ENCODE peak calls at places on chromosomes 7 and 10, in seven cellular contexts. One of them, this sample, is unnamed.

GRCh38 chr10:110273474-110273873 is 31.2 kb downstream of the SMNDC1 start:
- DNase-seq in mesenchymal stem cell: peak
- DNase-seq in mesendoderm: no peak
- DNase-seq in neuronal stem cell: no peak
- DNase-seq in H1: no peak
- DNase-seq in H9: no peak
- DNase-seq in IMR-90: peak
- DNase-seq in this sample: peak

GRCh38 chr10:102632394-102633062 is 11.8 kb upstream of the TRIM8 start:
- DNase-seq in mesenchymal stem cell: peak
- DNase-seq in neuronal stem cell: no peak
- DNase-seq in H1: no peak
- DNase-seq in H9: no peak
- DNase-seq in mesendoderm: no peak
- DNase-seq in IMR-90: peak
- DNase-seq in this sample: no peak

GRCh38 chr7:158362912-158363905 is 224.4 kb downstream of the PTPRN2 start:
- DNase-seq in H9: peak
- DNase-seq in IMR-90: no peak
- DNase-seq in mesenchymal stem cell: no peak
- DNase-seq in neuronal stem cell: peak
- DNase-seq in H1: peak
- DNase-seq in mesendoderm: peak
- DNase-seq in this sample: no peak

GRCh38 chr7:17939670-17940301 is 508 bp downstream of the SNX13 start:
- DNase-seq in H1: peak
- DNase-seq in mesenchymal stem cell: peak
- DNase-seq in neuronal stem cell: peak
- DNase-seq in mesendoderm: no peak
- DNase-seq in IMR-90: peak
- DNase-seq in H9: peak
- DNase-seq in this sample: peak

GRCh38 chr10:58389024-58389423 is 3.8 kb downstream of the TFAM start:
- DNase-seq in H9: no peak
- DNase-seq in IMR-90: no peak
- DNase-seq in H1: no peak
- DNase-seq in mesenchymal stem cell: no peak
- DNase-seq in mesendoderm: no peak
- DNase-seq in neuronal stem cell: no peak
- DNase-seq in this sample: no peak

GRCh38 chr7:96838481-96838880 is 128.8 kb upstream of the SEM1 start:
- DNase-seq in mesenchymal stem cell: no peak
- DNase-seq in H9: no peak
- DNase-seq in mesendoderm: no peak
- DNase-seq in neuronal stem cell: no peak
- DNase-seq in H1: no peak
- DNase-seq in IMR-90: no peak
- DNase-seq in this sample: no peak

GRCh38 chr10:28763471-28763870 is 86.2 kb downstream of the BAMBI start:
- DNase-seq in mesendoderm: no peak
- DNase-seq in H1: no peak
- DNase-seq in H9: no peak
- DNase-seq in neuronal stem cell: peak
- DNase-seq in mesenchymal stem cell: no peak
- DNase-seq in IMR-90: no peak
- DNase-seq in this sample: no peak

GRCh38 chr7:22275574-22276150 is 81.3 kb downstream of the RAPGEF5 start:
- DNase-seq in mesendoderm: no peak
- DNase-seq in H9: no peak
- DNase-seq in neuronal stem cell: no peak
- DNase-seq in mesenchymal stem cell: no peak
- DNase-seq in H1: no peak
- DNase-seq in IMR-90: no peak
- DNase-seq in this sample: no peak

GRCh38 chr10:11793762-11794479 is 29.2 kb upstream of the PROSER2 start:
- DNase-seq in mesendoderm: peak
- DNase-seq in H1: no peak
- DNase-seq in mesenchymal stem cell: peak
- DNase-seq in H9: no peak
- DNase-seq in IMR-90: peak
- DNase-seq in neuronal stem cell: no peak
- DNase-seq in this sample: peak

GRCh38 chr10:84286695-84287094 is 41.7 kb upstream of the CCSER2 start:
- DNase-seq in neuronal stem cell: no peak
- DNase-seq in H9: no peak
- DNase-seq in mesendoderm: no peak
- DNase-seq in mesenchymal stem cell: no peak
- DNase-seq in IMR-90: no peak
- DNase-seq in H1: no peak
- DNase-seq in this sample: no peak

GRCh38 chr7:155263522-155264197 is 34.0 kb upstream of the INSIG1 start:
- DNase-seq in IMR-90: no peak
- DNase-seq in neuronal stem cell: no peak
- DNase-seq in H1: peak
- DNase-seq in mesenchymal stem cell: no peak
- DNase-seq in H9: no peak
- DNase-seq in mesendoderm: no peak
- DNase-seq in this sample: no peak

GRCh38 chr7:66869660-66870450 is 51.2 kb upstream of the TMEM248 start:
- DNase-seq in H1: no peak
- DNase-seq in IMR-90: no peak
- DNase-seq in H9: no peak
- DNase-seq in neuronal stem cell: no peak
- DNase-seq in mesendoderm: no peak
- DNase-seq in mesenchymal stem cell: no peak
- DNase-seq in this sample: no peak

GRCh38 chr10:96509017-96509641 is 4.6 kb downstream of the TLL2 start:
- DNase-seq in H9: peak
- DNase-seq in neuronal stem cell: no peak
- DNase-seq in H1: no peak
- DNase-seq in mesendoderm: peak
- DNase-seq in mesenchymal stem cell: peak
- DNase-seq in IMR-90: peak
- DNase-seq in this sample: no peak

DNA sequence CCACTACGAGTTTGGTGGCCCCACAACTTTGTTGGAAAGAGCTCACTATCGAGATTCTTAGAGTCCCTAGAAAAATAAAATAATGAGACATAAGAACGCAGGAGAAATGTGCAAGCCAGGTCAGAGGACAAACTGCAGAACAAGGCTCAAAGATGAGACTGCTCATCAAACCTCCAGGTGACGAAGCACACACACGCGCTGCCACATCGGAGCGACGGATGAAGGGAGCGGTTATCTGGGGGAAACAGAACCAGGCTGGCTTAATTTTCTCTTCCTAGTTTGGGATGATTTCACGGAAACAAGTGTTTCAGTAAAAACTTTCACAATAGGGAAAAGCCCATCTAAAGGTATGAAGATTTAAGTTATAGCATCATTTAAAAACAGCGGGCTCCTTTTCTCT is 231.3 kb downstream of the SFMBT2 start:
- DNase-seq in H9: no peak
- DNase-seq in H1: no peak
- DNase-seq in IMR-90: no peak
- DNase-seq in mesendoderm: no peak
- DNase-seq in mesenchymal stem cell: no peak
- DNase-seq in neuronal stem cell: no peak
- DNase-seq in this sample: no peak
- H3K4ac ChIP-seq in H9: no peak
- H3K4ac ChIP-seq in H1: no peak
- H3K4ac ChIP-seq in IMR-90: no peak
- H3K4ac ChIP-seq in mesendoderm: no peak
- H3K4ac ChIP-seq in mesenchymal stem cell: no peak
- H3K4ac ChIP-seq in neuronal stem cell: no peak
- H3K4ac ChIP-seq in this sample: no peak

GRCh38 chr10:26588611-26589010 is 108.9 kb upstream of the PDSS1 start:
- DNase-seq in H1: no peak
- DNase-seq in IMR-90: no peak
- DNase-seq in mesendoderm: no peak
- DNase-seq in H9: no peak
- DNase-seq in mesenchymal stem cell: no peak
- DNase-seq in neuronal stem cell: no peak
- DNase-seq in this sample: no peak
- H3K4ac ChIP-seq in H1: no peak
- H3K4ac ChIP-seq in IMR-90: no peak
- H3K4ac ChIP-seq in mesendoderm: no peak
- H3K4ac ChIP-seq in H9: no peak
- H3K4ac ChIP-seq in mesenchymal stem cell: no peak
- H3K4ac ChIP-seq in neuronal stem cell: no peak
- H3K4ac ChIP-seq in this sample: no peak

GRCh38 chr7:84524714-84525694 is 330.4 kb upstream of the SEMA3A start:
- DNase-seq in mesenchymal stem cell: peak
- DNase-seq in neuronal stem cell: no peak
- DNase-seq in H9: no peak
- DNase-seq in mesendoderm: no peak
- DNase-seq in H1: no peak
- DNase-seq in IMR-90: peak
- DNase-seq in this sample: no peak
- H3K4ac ChIP-seq in mesenchymal stem cell: no peak
- H3K4ac ChIP-seq in neuronal stem cell: no peak
- H3K4ac ChIP-seq in H9: no peak
- H3K4ac ChIP-seq in mesendoderm: no peak
- H3K4ac ChIP-seq in H1: no peak
- H3K4ac ChIP-seq in IMR-90: peak
- H3K4ac ChIP-seq in this sample: no peak

GRCh38 chr7:139698879-139699278 is 78.9 kb downstream of the HIPK2 start:
- DNase-seq in H1: no peak
- DNase-seq in neuronal stem cell: no peak
- DNase-seq in mesenchymal stem cell: no peak
- DNase-seq in mesendoderm: no peak
- DNase-seq in H9: no peak
- DNase-seq in IMR-90: no peak
- DNase-seq in this sample: no peak

GRCh38 chr7:139698278-139698677 is 79.5 kb downstream of the HIPK2 start:
- DNase-seq in mesendoderm: no peak
- DNase-seq in mesenchymal stem cell: no peak
- DNase-seq in IMR-90: no peak
- DNase-seq in H9: no peak
- DNase-seq in H1: no peak
- DNase-seq in neuronal stem cell: no peak
- DNase-seq in this sample: no peak

GRCh38 chr7:139701908-139702307 is 75.9 kb downstream of the HIPK2 start:
- DNase-seq in neuronal stem cell: no peak
- DNase-seq in H1: no peak
- DNase-seq in IMR-90: no peak
- DNase-seq in mesendoderm: no peak
- DNase-seq in H9: no peak
- DNase-seq in mesenchymal stem cell: no peak
- DNase-seq in this sample: no peak

GRCh38 chr7:139700505-139701235 is 77.1 kb downstream of the HIPK2 start:
- DNase-seq in mesenchymal stem cell: no peak
- DNase-seq in mesendoderm: no peak
- DNase-seq in neuronal stem cell: no peak
- DNase-seq in H1: no peak
- DNase-seq in H9: no peak
- DNase-seq in IMR-90: no peak
- DNase-seq in this sample: no peak

GRCh38 chr7:139699640-139700504 is 77.9 kb downstream of the HIPK2 start:
- DNase-seq in IMR-90: no peak
- DNase-seq in neuronal stem cell: no peak
- DNase-seq in H1: no peak
- DNase-seq in mesenchymal stem cell: no peak
- DNase-seq in mesendoderm: peak
- DNase-seq in H9: peak
- DNase-seq in this sample: no peak
- H3K4ac ChIP-seq in IMR-90: no peak
- H3K4ac ChIP-seq in neuronal stem cell: no peak
- H3K4ac ChIP-seq in H1: no peak
- H3K4ac ChIP-seq in mesenchymal stem cell: no peak
- H3K4ac ChIP-seq in mesendoderm: no peak
- H3K4ac ChIP-seq in H9: no peak
- H3K4ac ChIP-seq in this sample: no peak

GRCh38 chr10:92800122-92800521 is 48.2 kb upstream of the EXOC6 start:
- DNase-seq in H1: no peak
- DNase-seq in neuronal stem cell: no peak
- DNase-seq in H9: no peak
- DNase-seq in mesenchymal stem cell: no peak
- DNase-seq in IMR-90: no peak
- DNase-seq in mesendoderm: no peak
- DNase-seq in this sample: no peak
- H3K4ac ChIP-seq in H1: no peak
- H3K4ac ChIP-seq in neuronal stem cell: no peak
- H3K4ac ChIP-seq in H9: no peak
- H3K4ac ChIP-seq in mesenchymal stem cell: no peak
- H3K4ac ChIP-seq in IMR-90: no peak
- H3K4ac ChIP-seq in mesendoderm: no peak
- H3K4ac ChIP-seq in this sample: no peak

DNA sequence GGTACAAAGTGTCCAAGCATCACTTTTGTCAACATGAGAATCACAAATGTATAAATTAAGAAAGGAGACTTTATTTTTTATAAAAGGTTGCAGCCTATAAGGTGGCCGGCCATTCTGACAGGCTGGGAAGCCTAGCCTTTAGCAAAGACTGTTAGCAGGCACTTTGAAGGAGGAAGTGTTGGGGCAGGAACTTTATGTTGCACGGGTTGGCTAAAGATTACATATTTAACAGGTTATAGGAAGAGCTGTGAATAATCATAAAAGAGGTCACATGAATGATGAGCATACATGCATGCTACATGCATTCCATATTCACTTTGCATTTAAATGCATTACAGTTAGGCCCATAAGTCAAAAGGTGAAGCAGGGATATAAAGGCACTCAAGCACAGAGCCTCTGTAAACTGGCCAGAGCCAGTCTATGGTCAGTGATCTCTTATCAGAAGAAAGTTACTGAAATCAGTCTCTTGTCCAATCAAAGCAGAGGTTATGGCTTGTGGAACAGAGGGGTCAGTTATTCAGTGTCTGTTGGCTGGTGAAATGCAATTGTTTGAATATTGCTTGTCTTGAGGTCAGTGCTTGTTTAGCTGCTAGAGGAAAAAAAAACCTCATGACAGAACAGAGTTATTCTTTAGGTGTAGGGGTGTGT is 7.3 kb upstream of the ANKRD7 start:
- DNase-seq in H1: no peak
- DNase-seq in mesendoderm: no peak
- DNase-seq in H9: no peak
- DNase-seq in neuronal stem cell: no peak
- DNase-seq in mesenchymal stem cell: no peak
- DNase-seq in IMR-90: no peak
- DNase-seq in this sample: no peak
- H3K4ac ChIP-seq in H1: no peak
- H3K4ac ChIP-seq in mesendoderm: no peak
- H3K4ac ChIP-seq in H9: no peak
- H3K4ac ChIP-seq in neuronal stem cell: no peak
- H3K4ac ChIP-seq in mesenchymal stem cell: no peak
- H3K4ac ChIP-seq in IMR-90: no peak
- H3K4ac ChIP-seq in this sample: no peak

DNA sequence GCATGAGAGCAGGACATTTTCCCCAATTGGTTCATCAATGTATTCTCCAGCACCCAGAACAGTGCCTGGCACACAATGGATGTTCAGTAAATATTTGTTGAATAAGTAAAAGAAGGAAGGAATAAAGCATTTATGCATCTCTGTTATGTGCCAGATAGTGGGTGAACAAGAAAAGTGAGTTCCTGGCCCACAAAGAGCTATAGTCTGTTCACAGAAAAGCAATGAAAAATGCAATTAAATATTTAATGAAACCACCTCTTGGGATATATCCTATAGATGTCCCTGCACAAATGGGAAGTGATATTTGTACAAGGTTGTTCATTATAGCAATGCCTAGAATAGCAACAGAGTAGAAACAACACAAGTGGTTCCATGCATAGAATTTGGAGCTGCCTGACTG is 2.1 kb downstream of the ABCA13 start:
- DNase-seq in mesendoderm: no peak
- DNase-seq in mesenchymal stem cell: no peak
- DNase-seq in neuronal stem cell: no peak
- DNase-seq in H9: no peak
- DNase-seq in IMR-90: no peak
- DNase-seq in H1: no peak
- DNase-seq in this sample: no peak
- H3K4ac ChIP-seq in mesendoderm: no peak
- H3K4ac ChIP-seq in mesenchymal stem cell: no peak
- H3K4ac ChIP-seq in neuronal stem cell: no peak
- H3K4ac ChIP-seq in H9: no peak
- H3K4ac ChIP-seq in IMR-90: no peak
- H3K4ac ChIP-seq in H1: no peak
- H3K4ac ChIP-seq in this sample: no peak